ENCODE peak calls at places on chromosomes 4 and X, in six cellular contexts. M, Z, E, O, H and V are unnamed samples.

GRCh38 chr4:124468360-124468759 is 244.2 kb downstream of the ANKRD50 start:
- DNase-seq in M (no peak), Z (no peak), E (no peak), O (no peak), H (no peak), V (no peak)

GRCh38 chr4:38765391-38765790 is 17.4 kb downstream of the TLR10 start:
- DNase-seq in M (no peak), Z (peak), E (no peak), O (no peak), H (peak), V (no peak)

GRCh38 chr4:4639370-4639769 is 97.5 kb upstream of the STX18 start:
- DNase-seq in M (no peak), Z (no peak), E (no peak), O (no peak), H (no peak), V (no peak)

GRCh38 chr4:126271266-126271665 is 956.5 kb downstream of the FAT4 start:
- DNase-seq in M (no peak), Z (no peak), E (no peak), O (no peak), H (peak), V (no peak)

GRCh38 chr4:169723207-169723606 is 34.5 kb downstream of the HPF1 start:
- DNase-seq in M (peak), Z (no peak), E (no peak), O (no peak), H (no peak), V (no peak)

GRCh38 chr4:86441175-86441960 is 81.5 kb upstream of the MAPK10 start:
- DNase-seq in M (peak), Z (peak), E (no peak), O (no peak), H (peak), V (peak)

GRCh38 chr4:135185256-135185655 is 983.7 kb upstream of the PABPC4L start:
- DNase-seq in M (no peak), Z (no peak), E (no peak), O (no peak), H (peak), V (no peak)

GRCh38 chr4:103361926-103362325 is 163.8 kb upstream of the CENPE start:
- DNase-seq in M (no peak), Z (no peak), E (no peak), O (no peak), H (no peak), V (no peak)

GRCh38 chr4:81571105-81571504 is 99.4 kb upstream of the RASGEF1B start:
- DNase-seq in M (no peak), Z (no peak), E (no peak), O (no peak), H (peak), V (no peak)

GRCh38 chr4:5051692-5052423 is 578 bp downstream of the STK32B start:
- DNase-seq in M (no peak), Z (no peak), E (no peak), O (peak), H (no peak), V (no peak)

GRCh38 chr4:62899607-62900364 is 1509.5 kb downstream of the TECRL start:
- DNase-seq in M (no peak), Z (no peak), E (no peak), O (no peak), H (no peak), V (no peak)

GRCh38 chrX:134694935-134695334 is 36.7 kb upstream of the PLAC1 start:
- DNase-seq in M (no peak), Z (no peak), E (no peak), O (no peak), H (no peak), V (no peak)

GRCh38 chrX:9899640-9900075 is 67.5 kb upstream of the CLDN34 start:
- DNase-seq in M (peak), Z (peak), E (peak), O (peak), H (no peak), V (no peak)

GRCh38 chr4:69057620-69058409 is 38.5 kb upstream of the UGT2B7 start:
- DNase-seq in M (peak), Z (no peak), E (no peak), O (peak), H (no peak), V (no peak)

GRCh38 chrX:98962996-98963395 is 1447.1 kb downstream of the PCDH19 start:
- DNase-seq in M (no peak), Z (no peak), E (no peak), O (no peak), H (no peak), V (no peak)

GRCh38 chr4:69124941-69125340 is 28.7 kb downstream of the UGT2B7 start:
- DNase-seq in M (no peak), Z (no peak), E (no peak), O (no peak), H (peak), V (no peak)

GRCh38 chr4:139603576-139604387 is 47.8 kb upstream of the SETD7 start:
- DNase-seq in M (peak), Z (peak), E (no peak), O (peak), H (peak), V (peak)

GRCh38 chr4:116016201-116016600 is 902.8 kb upstream of the NDST4 start:
- DNase-seq in M (no peak), Z (peak), E (peak), O (no peak), H (peak), V (peak)

GRCh38 chr4:61837395-61837794 is 637.3 kb downstream of the ADGRL3 start:
- DNase-seq in M (no peak), Z (no peak), E (no peak), O (no peak), H (no peak), V (no peak)

GRCh38 chr4:119172223-119172622 is 36.6 kb downstream of the MYOZ2 start:
- DNase-seq in M (no peak), Z (peak), E (no peak), O (no peak), H (peak), V (no peak)

GRCh38 chrX:40651620-40652223 is 4.4 kb upstream of the CXorf38 start:
- DNase-seq in M (peak), Z (no peak), E (peak), O (peak), H (peak), V (no peak)

GRCh38 chrX:148380614-148381561 is 119.5 kb upstream of the AFF2 start:
- DNase-seq in M (no peak), Z (no peak), E (no peak), O (no peak), H (no peak), V (peak)

GRCh38 chrX:39492495-39493162 is 605.1 kb downstream of the BCOR start:
- DNase-seq in M (no peak), Z (no peak), E (no peak), O (no peak), H (peak), V (no peak)

GRCh38 chr4:92334716-92335350 is 31.1 kb downstream of the GRID2 start:
- DNase-seq in M (peak), Z (no peak), E (no peak), O (no peak), H (no peak), V (no peak)

GRCh38 chr4:161148051-161148450 is 1015.7 kb downstream of the FSTL5 start:
- DNase-seq in M (no peak), Z (no peak), E (no peak), O (no peak), H (no peak), V (no peak)

GRCh38 chr4:1562771-1563170 is 121.3 kb downstream of the FAM53A start:
- DNase-seq in M (no peak), Z (no peak), E (no peak), O (no peak), H (no peak), V (no peak)

GRCh38 chr4:189090174-189090814 is 850.4 kb upstream of the FRG1 start:
- DNase-seq in M (peak), Z (no peak), E (no peak), O (no peak), H (peak), V (no peak)
- TF ChIP-seq CTCF in M (peak), Z (peak), E (peak), O (peak), H (peak), V (peak)

GRCh38 chrX:28701222-28701621 is 114.0 kb downstream of the IL1RAPL1 start:
- DNase-seq in M (peak), Z (no peak), E (no peak), O (no peak), H (no peak), V (no peak)
- TF ChIP-seq CTCF in M (peak), Z (no peak), E (no peak), O (peak), H (no peak), V (peak)

DNA sequence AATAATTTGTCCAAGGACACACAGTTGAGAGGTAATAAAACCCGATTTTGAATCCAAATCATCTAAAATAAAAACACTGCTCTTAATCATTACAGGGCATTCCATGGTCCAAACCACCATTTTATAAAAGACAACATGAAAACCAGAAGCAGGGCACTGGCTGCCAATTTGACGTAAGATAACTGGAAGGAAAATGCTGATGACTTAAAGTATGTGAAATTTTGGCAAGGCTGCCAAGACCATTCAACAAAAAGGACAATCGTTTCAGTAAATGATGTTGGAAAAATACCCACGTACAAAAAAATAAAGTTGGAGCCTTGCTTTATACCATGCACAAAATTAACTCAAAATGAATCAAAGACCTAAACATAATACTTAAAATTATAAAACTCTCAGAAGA is 344.4 kb downstream of the RAPGEF2 start:
- DNase-seq in M (peak), Z (no peak), E (no peak), O (no peak), H (no peak), V (no peak)
- TF ChIP-seq CTCF in M (no peak), Z (no peak), E (no peak), O (no peak), H (no peak), V (no peak)

DNA sequence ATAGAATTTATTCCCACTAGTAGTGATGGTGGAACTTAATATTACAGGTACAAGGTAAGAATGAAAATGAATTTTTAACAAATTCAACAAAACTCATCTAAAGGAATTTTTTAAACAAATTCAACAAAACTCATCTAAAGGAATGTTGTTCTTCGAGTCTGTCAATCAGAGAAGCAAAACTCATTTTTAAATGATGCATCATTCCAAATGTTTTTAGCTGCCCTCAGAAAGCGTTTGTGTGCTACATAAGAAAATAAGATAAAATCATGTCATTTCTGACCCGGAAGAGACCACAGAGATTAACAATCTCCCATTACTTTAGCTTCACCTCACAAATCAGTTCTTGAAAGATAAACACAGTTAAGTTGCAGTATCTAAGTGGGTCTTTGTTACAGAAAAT is 129.4 kb downstream of the REELD1 start:
- DNase-seq in M (no peak), Z (no peak), E (no peak), O (no peak), H (no peak), V (no peak)
- TF ChIP-seq CTCF in M (no peak), Z (no peak), E (no peak), O (no peak), H (no peak), V (no peak)

GRCh38 chrX:54223581-54223980 is 40.5 kb upstream of the FAM120C start:
- DNase-seq in M (no peak), Z (no peak), E (no peak), O (no peak), H (no peak), V (no peak)
- TF ChIP-seq CTCF in M (no peak), Z (no peak), E (no peak), O (no peak), H (no peak), V (no peak)

DNA sequence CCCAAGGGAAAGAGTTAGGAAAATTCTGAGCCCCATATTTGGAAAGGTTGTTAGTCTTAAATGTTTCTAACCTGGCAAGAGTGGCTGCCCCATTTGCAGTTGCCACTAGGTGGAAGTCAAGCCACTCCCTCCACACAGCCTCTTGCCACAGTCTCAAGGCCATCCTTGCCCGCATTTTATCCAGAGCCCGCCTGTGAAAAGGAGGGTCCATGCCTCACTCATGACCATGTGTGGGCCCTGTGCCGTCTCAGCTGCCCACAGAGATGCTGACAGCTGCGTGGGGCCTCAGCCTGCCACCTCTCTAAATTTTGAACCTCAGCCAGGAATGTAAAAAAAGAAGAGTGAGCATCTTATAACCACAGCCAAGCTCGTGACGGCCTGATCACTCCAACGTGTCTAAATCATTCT is 201.5 kb upstream of the FAM241A start:
- DNase-seq in M (peak), Z (peak), E (no peak), O (peak), H (peak), V (no peak)
- TF ChIP-seq CTCF in M (peak), Z (peak), E (peak), O (peak), H (peak), V (peak)

DNA sequence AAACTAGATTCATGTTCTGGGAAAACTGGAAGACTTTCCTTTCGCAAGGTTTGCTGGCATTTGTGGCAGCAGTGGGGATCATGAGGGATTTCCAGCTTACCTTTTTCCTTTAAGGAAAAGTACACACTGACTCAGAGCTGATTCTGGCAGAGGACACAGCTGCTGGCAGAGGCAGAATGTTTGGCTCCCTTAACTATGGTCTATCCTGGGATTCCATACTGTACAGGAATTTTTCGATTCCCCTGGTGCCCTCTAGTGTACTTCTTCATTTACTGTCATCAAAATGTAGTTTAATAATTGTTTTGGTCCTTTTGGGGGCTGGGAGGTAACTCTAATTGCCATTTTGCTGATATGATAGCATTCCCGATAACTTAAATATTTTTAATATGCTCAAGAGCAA is 152.7 kb downstream of the GABRG1 start:
- DNase-seq in M (no peak), Z (no peak), E (no peak), O (no peak), H (peak), V (no peak)
- TF ChIP-seq CTCF in M (no peak), Z (no peak), E (no peak), O (no peak), H (no peak), V (no peak)

GRCh38 chr4:7622371-7622770 is 187.6 kb upstream of the PSAPL1 start:
- DNase-seq in M (no peak), Z (no peak), E (no peak), O (no peak), H (no peak), V (no peak)
- TF ChIP-seq CTCF in M (no peak), Z (no peak), E (no peak), O (no peak), H (no peak), V (no peak)

GRCh38 chr4:112908511-112908910 is 140.9 kb upstream of the ANK2 start:
- DNase-seq in M (no peak), Z (no peak), E (no peak), O (no peak), H (peak), V (no peak)

GRCh38 chr4:112905728-112906127 is 143.7 kb upstream of the ANK2 start:
- DNase-seq in M (no peak), Z (no peak), E (no peak), O (no peak), H (no peak), V (no peak)

GRCh38 chr4:112910109-112910736 is 139.2 kb upstream of the ANK2 start:
- DNase-seq in M (peak), Z (peak), E (peak), O (no peak), H (no peak), V (no peak)
- TF ChIP-seq CTCF in M (peak), Z (peak), E (no peak), O (no peak), H (no peak), V (no peak)

DNA sequence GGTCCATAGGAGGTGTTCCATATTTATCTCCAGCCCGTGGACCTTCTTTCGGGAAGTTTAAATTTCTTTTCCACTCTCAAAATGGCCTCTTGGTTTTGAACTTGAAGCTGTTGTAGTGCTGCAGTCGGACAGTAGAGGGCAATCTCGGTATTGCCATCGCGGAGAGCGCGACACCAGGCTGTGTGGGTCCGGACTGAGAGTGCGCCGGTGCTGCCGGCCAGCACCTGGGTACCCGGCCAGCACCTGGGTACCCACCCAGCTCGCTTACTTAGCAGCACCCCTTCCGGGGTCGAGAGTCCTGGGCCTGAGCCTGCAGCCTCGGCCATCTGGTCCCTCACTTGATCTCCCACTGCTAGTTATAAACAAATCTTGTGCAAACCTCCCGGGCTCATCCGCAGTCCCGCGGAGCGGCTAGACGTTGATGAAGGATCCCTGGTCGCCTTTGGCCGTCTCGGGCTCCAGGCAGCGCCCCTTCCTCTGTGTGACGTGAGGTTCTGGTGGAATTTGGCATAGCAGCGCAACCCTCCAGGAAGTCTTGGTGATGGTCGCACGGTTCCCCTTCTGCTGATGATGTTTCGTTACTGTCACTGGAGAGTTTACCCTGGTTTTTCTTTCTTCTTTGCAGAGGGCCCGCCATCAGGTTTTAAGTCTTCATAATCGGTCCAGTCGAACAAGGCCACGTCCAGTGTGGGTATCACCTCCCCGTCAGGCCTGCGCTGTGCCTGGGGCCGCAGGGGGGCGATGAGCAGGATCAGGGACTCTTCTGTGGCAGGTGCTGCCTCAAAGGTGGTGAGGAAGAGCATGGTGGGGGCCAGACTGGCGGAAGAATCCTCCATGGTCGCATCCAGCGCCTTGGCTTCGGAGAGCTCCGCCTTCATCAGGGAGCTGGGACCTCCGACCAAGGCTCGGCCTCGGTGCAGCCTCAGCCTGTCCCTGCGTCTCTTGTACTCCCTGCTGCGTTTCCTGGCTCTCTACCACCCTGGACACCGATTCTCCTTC is 17.8 kb downstream of the FAM9A start:
- DNase-seq in M (peak), Z (no peak), E (no peak), O (no peak), H (no peak), V (no peak)
- TF ChIP-seq CTCF in M (peak), Z (peak), E (peak), O (peak), H (peak), V (peak)